ENCODE peak calls at places on chromosomes 3 and 15, in four cellular contexts. U is fibroblast of lung, T is SJSA1, C is GM23248. H is an unnamed sample.
A peak's percentile ranks its signal among the peaks of the same experiment; 100 is the strongest.

GRCh38 chr3:94070341-94070911 is 7.6 kb downstream of the NSUN3 start:
- DNase-seq in T (no peak), C (no peak), U (no peak), H (no peak)

GRCh38 chr15:53472883-53473282 is 286.6 kb downstream of the WDR72 start:
- DNase-seq in C (no peak), T (no peak), U (no peak), H (no peak)

GRCh38 chr3:126057936-126058335 is 26.0 kb downstream of the SLC41A3 start:
- DNase-seq in U (no peak), T (peak; percentile 12), C (no peak), H (no peak)

GRCh38 chr3:156433910-156434309 is 121.0 kb downstream of the SSR3 start:
- DNase-seq in T (no peak), C (peak; percentile 23), U (peak; percentile 32), H (no peak)

GRCh38 chr15:94584833-94585244 is 353.5 kb downstream of the MCTP2 start:
- DNase-seq in C (peak; percentile 1), T (no peak), U (no peak), H (no peak)

GRCh38 chr3:196634224-196634623 is 5.3 kb upstream of the NRROS start:
- DNase-seq in U (no peak), T (no peak), C (no peak), H (no peak)

GRCh38 chr15:57647791-57648130 is 56.1 kb downstream of the MYZAP start:
- DNase-seq in T (no peak), U (peak; percentile 14), C (peak; percentile 85), H (no peak)

GRCh38 chr3:15206662-15207576 is 873 bp downstream of the CAPN7 start:
- DNase-seq in T (no peak), C (peak; percentile 71), U (peak; percentile 47), H (peak; percentile 45)

GRCh38 chr3:153624310-153625030 is 462.4 kb downstream of the RAP2B start:
- DNase-seq in C (no peak), U (no peak), T (no peak), H (no peak)

GRCh38 chr3:71011565-71012287 is 571.8 kb downstream of the FOXP1 start:
- DNase-seq in U (peak; percentile 27), C (no peak), T (no peak), H (no peak)

GRCh38 chr3:14701676-14702075 is 26.7 kb downstream of the C3orf20 start:
- DNase-seq in U (no peak), T (no peak), C (no peak), H (no peak)

GRCh38 chr15:101089579-101090459 is 162.0 kb downstream of the CHSY1 start:
- DNase-seq in C (no peak), U (peak; percentile 62), T (no peak), H (no peak)

GRCh38 chr15:40274350-40275274 is 8.3 kb downstream of the ANKRD63 start:
- DNase-seq in T (peak; percentile 81), U (peak; percentile 87), C (peak; percentile 89), H (peak; percentile 90)

GRCh38 chr3:72346526-72346926 is 501.7 kb downstream of the SHQ1 start:
- DNase-seq in T (peak; percentile 69), C (peak; percentile 99), U (peak; percentile 95), H (no peak)

GRCh38 chr3:127043041-127043641 is 60.2 kb downstream of the PLXNA1 start:
- DNase-seq in C (no peak), T (no peak), U (no peak), H (no peak)

GRCh38 chr3:58474967-58475578 is 16.8 kb upstream of the KCTD6 start:
- DNase-seq in T (no peak), C (no peak), U (no peak), H (no peak)

GRCh38 chr3:58470363-58471024 is 21.4 kb upstream of the KCTD6 start:
- DNase-seq in U (no peak), C (no peak), T (no peak), H (no peak)

GRCh38 chr3:58471025-58471887 is 20.6 kb upstream of the KCTD6 start:
- DNase-seq in C (peak; percentile 89), T (peak; percentile 56), U (peak; percentile 85), H (no peak)

GRCh38 chr3:58473275-58473674 is 18.6 kb upstream of the KCTD6 start:
- DNase-seq in T (no peak), C (no peak), U (no peak), H (no peak)

DNA sequence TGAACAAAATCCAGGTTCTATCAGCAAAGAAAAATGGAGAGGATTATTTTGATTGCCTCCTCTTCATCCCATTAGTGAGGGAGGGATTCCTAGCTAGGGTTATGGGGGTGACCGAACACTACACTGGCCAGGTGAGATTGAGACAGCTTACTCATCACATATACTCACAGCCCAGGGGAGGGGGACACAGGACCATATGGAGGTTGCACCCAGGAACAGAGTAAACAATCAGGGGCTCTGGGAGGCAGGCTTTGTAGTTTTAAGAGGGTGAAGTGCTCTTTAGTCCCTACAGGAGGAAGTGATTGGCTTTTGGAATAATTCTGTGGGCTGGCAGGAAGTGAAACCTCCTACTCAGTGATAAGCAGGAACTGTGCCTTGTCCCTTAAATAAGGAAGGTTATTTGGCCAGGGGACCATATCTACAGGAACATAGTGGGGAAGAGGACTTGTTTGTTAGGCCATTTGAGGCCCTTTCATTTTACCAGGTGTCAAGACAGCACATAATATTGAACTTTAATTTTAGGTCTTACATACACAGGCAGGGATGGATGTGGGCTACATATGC is 17.5 kb upstream of the KCTD6 start:
- DNase-seq in U (no peak), C (no peak), T (no peak), H (no peak)
- H3K4me1 ChIP-seq in U (peaks cover 4% of the 10 kb centered on the region), C (peaks cover 14% of the 10 kb centered on the region), T (peaks cover 25% of the 10 kb centered on the region), H (peaks cover 3% of the 10 kb centered on the region)

DNA sequence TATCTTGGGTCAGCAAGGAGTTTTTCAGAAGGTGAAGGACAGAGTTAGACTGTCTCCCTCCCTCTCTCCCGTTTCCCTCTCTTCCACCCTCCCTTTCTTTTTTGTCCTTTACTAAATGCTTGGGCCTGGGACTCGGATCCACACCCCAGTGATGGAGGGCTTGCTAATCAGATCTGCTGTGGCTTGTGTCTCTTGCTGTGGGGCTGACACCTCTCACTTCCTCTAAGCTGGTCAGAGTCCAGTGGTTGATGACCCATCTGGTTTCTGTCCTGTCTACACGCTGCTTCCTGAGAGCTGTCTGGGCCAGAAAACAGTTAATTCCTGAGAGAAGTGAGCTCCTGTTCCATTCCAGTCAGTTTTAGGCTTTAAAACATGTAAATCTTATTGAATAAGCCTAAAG is 849 bp downstream of the TRAK1 start:
- DNase-seq in C (peak; percentile 25), U (no peak), T (no peak), H (no peak)
- H3K4me3 ChIP-seq in C (peak overlapping the region; percentile 73), U (no peak overlapping the region), T (no peak overlapping the region), H (no peak overlapping the region)

GRCh38 chr3:88167173-88167572 is 17.4 kb downstream of the C3orf38 start:
- DNase-seq in U (no peak), T (no peak), C (no peak), H (no peak)
- H3K27me3 ChIP-seq in U (no peaks in the 10 kb centered on the region), T (no peaks in the 10 kb centered on the region), C (no peaks in the 10 kb centered on the region), H (no peaks in the 10 kb centered on the region)

GRCh38 chr3:8506611-8507061 is 5.0 kb downstream of the LMCD1 start:
- DNase-seq in C (peak; percentile 80), T (no peak), U (peak; percentile 60), H (no peak)
- H3K4me1 ChIP-seq in C (peaks cover 78% of the 10 kb centered on the region), T (peaks cover 37% of the 10 kb centered on the region), U (peaks cover 37% of the 10 kb centered on the region), H (peaks cover 9% of the 10 kb centered on the region)

GRCh38 chr15:31081568-31082250 is 19.8 kb downstream of the TRPM1 start:
- DNase-seq in C (peak; percentile 32), T (no peak), U (no peak), H (no peak)

GRCh38 chr15:31078461-31078860 is 23.1 kb downstream of the TRPM1 start:
- DNase-seq in T (no peak), C (no peak), U (no peak), H (no peak)

GRCh38 chr15:31079519-31079918 is 22.0 kb downstream of the TRPM1 start:
- DNase-seq in C (peak; percentile 69), T (no peak), U (no peak), H (no peak)

GRCh38 chr15:31082771-31083393 is 18.6 kb downstream of the TRPM1 start:
- DNase-seq in C (no peak), T (no peak), U (peak; percentile 68), H (no peak)

DNA sequence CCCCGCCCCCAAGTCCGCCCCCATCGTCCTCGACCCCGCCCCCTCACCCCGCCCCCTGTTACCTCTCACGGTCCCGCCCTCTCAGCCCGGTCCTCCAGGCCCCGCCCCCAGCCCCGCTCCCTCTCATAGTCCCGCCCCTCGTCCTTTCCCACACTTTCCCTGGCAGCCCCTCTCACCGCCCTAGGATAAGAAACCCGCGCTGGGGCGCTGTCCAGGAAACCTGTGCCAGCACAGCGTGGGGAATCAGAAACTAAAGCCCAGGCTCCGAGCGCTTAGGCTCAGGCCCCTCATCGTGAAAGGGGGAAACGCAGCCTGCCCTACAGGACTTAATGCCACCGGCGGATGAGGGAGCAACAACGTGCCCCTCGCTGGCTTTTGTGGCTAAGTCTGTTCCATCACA is 20.9 kb downstream of the TRPM1 start:
- DNase-seq in T (no peak), C (peak; percentile 24), U (peak; percentile 48), H (peak; percentile 75)
- H3K4me3 ChIP-seq in T (no peak overlapping the region), C (no peak overlapping the region), U (no peak overlapping the region), H (no peak overlapping the region)

GRCh38 chr3:42262525-42262924 is 3.5 kb downstream of the CCK start:
- DNase-seq in T (no peak), U (peak; percentile 31), C (peak; percentile 94), H (no peak)
- H3K27me3 ChIP-seq in T (peaks cover 48% of the 10 kb centered on the region), U (peaks cover 26% of the 10 kb centered on the region), C (peaks cover 32% of the 10 kb centered on the region), H (peaks cover 57% of the 10 kb centered on the region)